ENCODE peak calls at places on chromosome 19, in four cellular contexts. One of them, this sample, is unnamed.

GRCh38 chr19:8161135-8161646 is 11.8 kb upstream of the FBN3 start:
- DNase-seq in thoracic aorta: no peak
- DNase-seq in mucosa of descending colon: no peak
- DNase-seq in CD8-positive, alpha-beta memory T cell: no peak
- DNase-seq in this sample: no peak

GRCh38 chr19:54133312-54133956 is 4.1 kb upstream of the CNOT3 start:
- DNase-seq in CD8-positive, alpha-beta memory T cell: no peak
- DNase-seq in mucosa of descending colon: no peak
- DNase-seq in thoracic aorta: no peak
- DNase-seq in this sample: no peak

GRCh38 chr19:47444388-47444821 is 25.1 kb upstream of the MEIS3 start:
- DNase-seq in CD8-positive, alpha-beta memory T cell: no peak
- DNase-seq in thoracic aorta: no peak
- DNase-seq in mucosa of descending colon: no peak
- DNase-seq in this sample: no peak

GRCh38 chr19:35120492-35120891 is 4.9 kb downstream of the FXYD3 start:
- DNase-seq in thoracic aorta: no peak
- DNase-seq in mucosa of descending colon: peak; percentile 65
- DNase-seq in CD8-positive, alpha-beta memory T cell: no peak
- DNase-seq in this sample: no peak

GRCh38 chr19:7152568-7152967 is 83.1 kb downstream of the ZNF557 start:
- DNase-seq in thoracic aorta: no peak
- DNase-seq in CD8-positive, alpha-beta memory T cell: no peak
- DNase-seq in mucosa of descending colon: no peak
- DNase-seq in this sample: no peak

GRCh38 chr19:7815325-7815724 is 14.7 kb upstream of the EVI5L start:
- DNase-seq in CD8-positive, alpha-beta memory T cell: no peak
- DNase-seq in thoracic aorta: no peak
- DNase-seq in mucosa of descending colon: no peak
- DNase-seq in this sample: no peak

GRCh38 chr19:18656337-18657086 is 19.7 kb downstream of the KLHL26 start:
- DNase-seq in CD8-positive, alpha-beta memory T cell: no peak
- DNase-seq in thoracic aorta: no peak
- DNase-seq in mucosa of descending colon: no peak
- DNase-seq in this sample: no peak

GRCh38 chr19:11269408-11269807 is 7.1 kb upstream of the DOCK6 start:
- DNase-seq in thoracic aorta: no peak
- DNase-seq in CD8-positive, alpha-beta memory T cell: no peak
- DNase-seq in mucosa of descending colon: no peak
- DNase-seq in this sample: no peak

GRCh38 chr19:49528211-49528771 is 488 bp downstream of the RCN3 start:
- DNase-seq in mucosa of descending colon: no peak
- DNase-seq in CD8-positive, alpha-beta memory T cell: no peak
- DNase-seq in thoracic aorta: peak; percentile 11
- DNase-seq in this sample: no peak

GRCh38 chr19:16589917-16590316 is 17.7 kb upstream of the SLC35E1 start:
- DNase-seq in CD8-positive, alpha-beta memory T cell: no peak
- DNase-seq in thoracic aorta: no peak
- DNase-seq in mucosa of descending colon: no peak
- DNase-seq in this sample: no peak

GRCh38 chr19:45968626-45969025 is 5.0 kb downstream of the NOVA2 start:
- DNase-seq in CD8-positive, alpha-beta memory T cell: no peak
- DNase-seq in mucosa of descending colon: no peak
- DNase-seq in thoracic aorta: no peak
- DNase-seq in this sample: no peak

GRCh38 chr19:17473041-17473440 is 2.7 kb downstream of the SLC27A1 start:
- DNase-seq in CD8-positive, alpha-beta memory T cell: no peak
- DNase-seq in thoracic aorta: no peak
- DNase-seq in mucosa of descending colon: no peak
- DNase-seq in this sample: no peak

GRCh38 chr19:13154241-13154778 is 4.1 kb downstream of the IER2 start:
- DNase-seq in mucosa of descending colon: peak; percentile 93
- DNase-seq in thoracic aorta: peak; percentile 93
- DNase-seq in CD8-positive, alpha-beta memory T cell: peak; percentile 62
- DNase-seq in this sample: no peak

GRCh38 chr19:16078311-16078758 is 2.0 kb downstream of the TPM4 start:
- DNase-seq in CD8-positive, alpha-beta memory T cell: no peak
- DNase-seq in mucosa of descending colon: peak; percentile 42
- DNase-seq in thoracic aorta: no peak
- DNase-seq in this sample: no peak

DNA sequence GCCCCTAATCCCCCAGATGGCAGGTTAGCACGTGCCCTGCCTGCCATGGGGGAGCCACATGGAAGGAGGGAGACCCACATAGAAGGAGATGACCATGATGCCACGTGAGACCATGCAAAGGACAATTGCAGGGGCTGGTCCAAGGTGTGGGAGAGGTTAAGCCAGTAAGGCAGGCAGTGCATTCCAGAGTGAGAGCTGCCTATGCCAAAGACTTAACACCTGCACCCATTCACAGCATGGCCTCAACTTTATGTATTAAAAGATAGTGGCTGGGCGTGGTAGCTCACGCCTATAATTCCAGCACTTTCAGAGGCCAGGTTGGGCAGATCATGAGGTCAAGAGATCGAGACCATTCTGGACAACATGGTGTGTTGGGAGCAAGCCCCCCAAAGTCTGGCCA is 82.8 kb downstream of the ZNF429 start:
- DNase-seq in thoracic aorta: no peak
- DNase-seq in mucosa of descending colon: no peak
- DNase-seq in CD8-positive, alpha-beta memory T cell: no peak
- DNase-seq in this sample: no peak
- H3K9me3 ChIP-seq in thoracic aorta: no peaks in the 10 kb centered on the region
- H3K9me3 ChIP-seq in mucosa of descending colon: no peaks in the 10 kb centered on the region
- H3K9me3 ChIP-seq in CD8-positive, alpha-beta memory T cell: no peaks in the 10 kb centered on the region
- H3K9me3 ChIP-seq in this sample: no peaks in the 10 kb centered on the region

GRCh38 chr19:57583521-57584416 is at the start of gene ZIK1:
- DNase-seq in mucosa of descending colon: peak; percentile 87
- DNase-seq in thoracic aorta: peak; percentile 43
- DNase-seq in CD8-positive, alpha-beta memory T cell: peak; percentile 79
- DNase-seq in this sample: peak; percentile 72
- H3K9me3 ChIP-seq in mucosa of descending colon: peaks cover 50% of the 10 kb centered on the region
- H3K9me3 ChIP-seq in thoracic aorta: peaks cover 27% of the 10 kb centered on the region
- H3K9me3 ChIP-seq in CD8-positive, alpha-beta memory T cell: peaks cover 30% of the 10 kb centered on the region
- H3K9me3 ChIP-seq in this sample: peaks cover 6% of the 10 kb centered on the region

GRCh38 chr19:52139291-52140076 is at the start of gene ZNF616:
- DNase-seq in thoracic aorta: peak; percentile 79
- DNase-seq in mucosa of descending colon: peak; percentile 98
- DNase-seq in CD8-positive, alpha-beta memory T cell: peak; percentile 97
- DNase-seq in this sample: peak; percentile 97
- H3K9me3 ChIP-seq in thoracic aorta: no peaks in the 10 kb centered on the region
- H3K9me3 ChIP-seq in mucosa of descending colon: peaks cover 16% of the 10 kb centered on the region
- H3K9me3 ChIP-seq in CD8-positive, alpha-beta memory T cell: no peaks in the 10 kb centered on the region
- H3K9me3 ChIP-seq in this sample: peaks cover 3% of the 10 kb centered on the region

DNA sequence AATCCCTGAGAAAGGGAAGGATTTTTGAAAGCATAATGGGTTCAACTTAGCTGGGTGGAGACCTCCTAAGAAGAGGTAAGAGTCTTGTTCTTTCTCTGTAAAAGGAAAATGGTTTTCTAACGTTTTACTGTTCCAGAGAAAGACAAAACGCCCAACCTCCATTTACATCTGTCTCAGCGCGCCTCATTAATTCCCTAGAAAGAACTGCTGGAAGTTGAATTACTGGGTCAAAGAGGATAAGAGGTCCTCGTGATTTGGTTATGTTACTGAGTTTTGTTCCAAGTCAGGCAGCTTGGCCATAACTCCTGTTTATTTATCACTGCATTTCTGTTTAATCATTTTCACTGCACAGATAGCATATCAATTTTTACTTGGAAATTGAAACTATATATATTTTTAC is 112.9 kb upstream of the PEG3 start:
- DNase-seq in CD8-positive, alpha-beta memory T cell: no peak
- DNase-seq in mucosa of descending colon: no peak
- DNase-seq in thoracic aorta: no peak
- DNase-seq in this sample: no peak
- H3K9me3 ChIP-seq in CD8-positive, alpha-beta memory T cell: no peaks in the 10 kb centered on the region
- H3K9me3 ChIP-seq in mucosa of descending colon: peaks cover 67% of the 10 kb centered on the region
- H3K9me3 ChIP-seq in thoracic aorta: no peaks in the 10 kb centered on the region
- H3K9me3 ChIP-seq in this sample: no peaks in the 10 kb centered on the region

DNA sequence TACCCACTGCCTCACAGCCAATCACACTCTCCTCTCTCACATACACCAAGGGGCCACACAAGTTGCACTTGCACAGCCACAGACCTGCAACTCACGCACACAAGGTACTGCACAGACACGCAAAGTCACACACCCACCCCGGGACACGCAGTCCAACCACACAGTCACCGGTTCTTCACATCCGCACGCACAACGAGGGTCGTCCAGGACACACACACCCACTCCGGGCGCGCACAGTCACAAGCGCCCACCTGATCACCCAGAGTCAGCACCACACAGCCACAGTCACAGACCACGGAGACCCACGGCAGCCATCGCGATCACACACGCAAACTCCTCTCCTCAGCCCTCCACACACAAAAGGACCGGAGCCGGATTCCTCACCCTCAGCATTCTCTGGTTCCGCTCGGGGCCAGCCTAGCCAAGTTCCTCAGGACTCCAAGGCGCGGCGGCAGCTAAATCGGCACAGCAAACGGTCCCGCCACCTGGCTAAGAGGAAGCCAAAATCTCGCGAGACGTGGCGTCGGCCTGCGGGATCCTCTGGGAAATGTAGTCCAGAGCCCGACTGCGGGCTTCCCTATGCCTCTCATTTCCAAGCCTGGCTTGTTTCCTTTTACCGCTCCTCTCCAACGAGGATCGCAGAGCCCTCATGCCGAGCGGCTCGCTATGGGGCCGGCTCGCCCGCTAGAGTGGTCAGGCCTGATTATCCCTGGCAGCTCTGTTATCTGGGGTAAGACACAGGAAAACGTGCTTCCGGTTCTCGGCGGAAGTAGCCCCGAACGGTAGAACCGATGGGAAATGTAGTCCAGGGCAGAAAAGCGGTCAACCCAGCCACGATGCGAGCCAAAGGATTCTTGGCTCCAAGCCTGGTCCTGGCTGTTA is at the start of gene ZNF850:
- DNase-seq in mucosa of descending colon: peak; percentile 98
- DNase-seq in CD8-positive, alpha-beta memory T cell: peak; percentile 94
- DNase-seq in thoracic aorta: peak; percentile 80
- DNase-seq in this sample: peak; percentile 86
- H3K9me3 ChIP-seq in mucosa of descending colon: peaks cover 66% of the 10 kb centered on the region
- H3K9me3 ChIP-seq in CD8-positive, alpha-beta memory T cell: no peaks in the 10 kb centered on the region
- H3K9me3 ChIP-seq in thoracic aorta: peaks cover 10% of the 10 kb centered on the region
- H3K9me3 ChIP-seq in this sample: no peaks in the 10 kb centered on the region

GRCh38 chr19:24002256-24002945 is 84.6 kb upstream of the ZNF254 start:
- DNase-seq in mucosa of descending colon: no peak
- DNase-seq in thoracic aorta: no peak
- DNase-seq in CD8-positive, alpha-beta memory T cell: no peak
- DNase-seq in this sample: no peak

GRCh38 chr19:23998568-23998967 is 83.9 kb downstream of the ZNF726 start:
- DNase-seq in CD8-positive, alpha-beta memory T cell: no peak
- DNase-seq in thoracic aorta: no peak
- DNase-seq in mucosa of descending colon: no peak
- DNase-seq in this sample: no peak

GRCh38 chr19:23996549-23996948 is 81.9 kb downstream of the ZNF726 start:
- DNase-seq in mucosa of descending colon: no peak
- DNase-seq in thoracic aorta: no peak
- DNase-seq in CD8-positive, alpha-beta memory T cell: no peak
- DNase-seq in this sample: no peak

GRCh38 chr19:24000656-24001055 is 86.0 kb downstream of the ZNF726 start:
- DNase-seq in thoracic aorta: no peak
- DNase-seq in mucosa of descending colon: no peak
- DNase-seq in CD8-positive, alpha-beta memory T cell: no peak
- DNase-seq in this sample: no peak

DNA sequence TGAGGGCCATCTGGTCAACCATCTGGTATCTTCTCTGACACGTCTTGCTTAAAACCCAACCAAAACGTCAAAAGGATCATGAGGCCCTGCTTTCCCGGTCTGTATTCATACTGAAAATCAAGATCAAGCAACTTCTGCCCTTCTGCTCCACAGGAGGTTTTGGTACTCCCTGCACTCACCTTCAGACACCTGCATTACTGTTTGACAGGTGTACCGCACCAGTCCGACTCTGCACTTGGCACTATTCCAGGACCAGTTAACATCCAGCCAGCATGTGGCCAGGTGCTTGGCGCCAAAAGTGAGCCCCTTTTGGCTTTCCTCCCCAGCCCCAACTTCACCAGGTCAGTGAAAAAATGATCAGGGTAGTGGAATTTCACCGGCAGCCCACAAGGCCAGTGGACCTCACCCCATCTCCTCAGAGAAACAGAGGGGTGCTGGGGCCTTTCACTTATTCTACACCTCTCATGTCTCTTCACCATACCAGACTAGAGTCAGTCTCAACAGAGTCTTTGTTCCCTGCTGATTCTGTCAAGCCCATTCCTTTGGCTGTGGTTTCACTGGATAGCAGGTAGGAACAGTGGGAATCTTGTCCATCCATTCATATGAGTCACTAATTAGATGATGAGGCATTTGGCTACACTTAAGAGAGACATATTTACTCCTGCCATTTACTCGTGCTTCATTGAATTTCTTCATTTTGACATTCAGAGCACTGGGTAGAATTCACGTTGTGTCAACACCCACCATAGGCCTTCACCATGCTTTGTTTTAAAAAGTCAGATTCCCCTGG is 85.3 kb downstream of the ZNF726 start:
- DNase-seq in CD8-positive, alpha-beta memory T cell: no peak
- DNase-seq in mucosa of descending colon: no peak
- DNase-seq in thoracic aorta: no peak
- DNase-seq in this sample: no peak
- H3K9me3 ChIP-seq in CD8-positive, alpha-beta memory T cell: no peaks in the 10 kb centered on the region
- H3K9me3 ChIP-seq in mucosa of descending colon: peaks cover 60% of the 10 kb centered on the region
- H3K9me3 ChIP-seq in thoracic aorta: no peaks in the 10 kb centered on the region
- H3K9me3 ChIP-seq in this sample: no peaks in the 10 kb centered on the region

This sample was measured in T-helper 17 cell.